ENCODE peak calls at places on chromosomes 16 and 17, in six cellular contexts. V is cardiac fibroblast, F is PC-3, R is AG04449, P is A673, W is skeletal muscle cell. D is an unnamed sample.

GRCh38 chr17:63966646-63967265 is 6.0 kb downstream of the SCN4A start:
- DNase-seq in R (no peak), V (no peak), W (no peak), F (no peak), P (no peak), D (no peak)

GRCh38 chr17:4772235-4772613 is 538 bp downstream of the TM4SF5 start:
- DNase-seq in F (no peak), R (no peak), W (no peak), P (no peak), V (no peak), D (no peak)

GRCh38 chr16:10579965-10580918 is at the start of gene EMP2:
- DNase-seq in V (peak), F (peak), P (peak), W (no peak), R (no peak), D (no peak)

GRCh38 chr17:81295678-81296381 is 723 bp upstream of the SLC38A10 start:
- DNase-seq in W (no peak), P (peak), R (no peak), F (peak), V (peak), D (no peak)

GRCh38 chr17:16480995-16481394 is 11.0 kb downstream of the LRRC75A start:
- DNase-seq in F (no peak), P (no peak), R (no peak), V (no peak), W (no peak), D (no peak)

GRCh38 chr17:30858556-30859250 is 26.9 kb downstream of the ATAD5 start:
- DNase-seq in W (no peak), V (peak), R (no peak), P (no peak), F (no peak), D (no peak)

GRCh38 chr16:4641306-4641687 is 16.7 kb downstream of the MGRN1 start:
- DNase-seq in R (no peak), P (no peak), W (no peak), V (no peak), F (no peak), D (no peak)

GRCh38 chr16:80552277-80552676 is 11.5 kb downstream of the DYNLRB2 start:
- DNase-seq in V (no peak), W (no peak), R (no peak), P (no peak), F (no peak), D (no peak)

GRCh38 chr16:14634389-14634725 is 1.6 kb downstream of the BFAR start:
- DNase-seq in W (no peak), R (no peak), V (no peak), F (no peak), P (no peak), D (no peak)

GRCh38 chr17:31085563-31085962 is 9.2 kb upstream of the NF1 start:
- DNase-seq in W (peak), V (peak), F (peak), R (no peak), P (no peak), D (no peak)

GRCh38 chr16:47834485-47835024 is 321.2 kb downstream of the ABCC12 start:
- DNase-seq in V (no peak), W (no peak), P (no peak), F (no peak), R (no peak), D (no peak)

GRCh38 chr17:66715745-66716156 is 119.2 kb upstream of the CACNG5 start:
- DNase-seq in W (no peak), P (peak), R (peak), F (peak), V (peak), D (peak)

GRCh38 chr17:18315498-18316360 is 636 bp downstream of the SMCR8 start:
- DNase-seq in P (no peak), V (no peak), W (no peak), F (no peak), R (no peak), D (no peak)

GRCh38 chr16:15701975-15702970 is 52.2 kb downstream of the NDE1 start:
- DNase-seq in F (no peak), P (no peak), R (no peak), V (peak), W (peak), D (no peak)

GRCh38 chr17:62064029-62064790 is 868 bp downstream of the MED13 start:
- DNase-seq in W (no peak), V (peak), F (peak), P (peak), R (no peak), D (no peak)

GRCh38 chr17:3691539-3692166 is 4.3 kb downstream of the P2RX5 start:
- DNase-seq in F (no peak), V (no peak), W (no peak), R (no peak), P (no peak), D (no peak)

GRCh38 chr16:72198021-72198420 is 26.1 kb upstream of the PMFBP1 start:
- DNase-seq in R (peak), F (no peak), V (peak), W (peak), P (peak), D (peak)

GRCh38 chr17:49992933-49993422 is 2.0 kb downstream of the DLX3 start:
- DNase-seq in V (no peak), R (no peak), P (no peak), W (no peak), F (no peak), D (no peak)

GRCh38 chr16:66970775-66971725 is 10.0 kb downstream of the CES3 start:
- DNase-seq in W (no peak), V (peak), P (no peak), F (peak), R (no peak), D (no peak)

GRCh38 chr16:81337097-81337496 is 22.3 kb downstream of the GAN start:
- DNase-seq in V (peak), R (no peak), W (no peak), P (no peak), F (peak), D (no peak)

GRCh38 chr16:82160226-82160625 is 9.8 kb downstream of the MPHOSPH6 start:
- DNase-seq in W (no peak), V (no peak), P (no peak), R (no peak), F (no peak), D (no peak)

GRCh38 chr17:63286254-63286653 is 159.9 kb downstream of the CYB561 start:
- DNase-seq in P (no peak), V (no peak), W (no peak), R (no peak), F (no peak), D (no peak)

GRCh38 chr17:65851965-65852736 is 290.7 kb upstream of the AXIN2 start:
- DNase-seq in P (no peak), F (no peak), R (no peak), W (no peak), V (no peak), D (no peak)

GRCh38 chr17:64533784-64534183 is 27.0 kb downstream of the CEP95 start:
- DNase-seq in F (no peak), V (no peak), W (no peak), P (no peak), R (no peak), D (no peak)

GRCh38 chr17:36188891-36189306 is 7.7 kb downstream of the CCL3L1 start:
- DNase-seq in F (no peak), R (no peak), P (no peak), W (no peak), V (no peak), D (no peak)

GRCh38 chr17:36183001-36183810 is 6.8 kb upstream of the TBC1D3B start:
- DNase-seq in V (peak), W (no peak), R (peak), P (peak), F (peak), D (peak)

GRCh38 chr17:36182176-36183000 is 6.0 kb upstream of the TBC1D3B start:
- DNase-seq in P (no peak), F (no peak), V (no peak), W (no peak), R (no peak), D (no peak)

GRCh38 chr17:36185416-36185815 is 9.0 kb upstream of the TBC1D3B start:
- DNase-seq in V (no peak), R (no peak), F (no peak), P (no peak), W (no peak), D (no peak)

GRCh38 chr17:36183811-36184765 is 7.7 kb upstream of the TBC1D3B start:
- DNase-seq in V (no peak), F (no peak), W (no peak), P (no peak), R (no peak), D (no peak)
- H3K4me3 ChIP-seq in V (peak), F (no peak), W (peak), P (peak), R (peak), D (peak)

GRCh38 chr17:9127340-9127739 is 106.0 kb downstream of the NTN1 start:
- DNase-seq in V (no peak), P (no peak), F (no peak), R (no peak), W (no peak), D (no peak)

GRCh38 chr17:9121186-9121820 is 100.0 kb downstream of the NTN1 start:
- DNase-seq in P (no peak), F (no peak), W (no peak), V (no peak), R (no peak), D (no peak)

GRCh38 chr17:9125722-9126121 is 104.4 kb downstream of the NTN1 start:
- DNase-seq in W (no peak), R (no peak), F (no peak), V (no peak), P (no peak), D (no peak)

GRCh38 chr17:9123594-9124553 is 102.6 kb downstream of the NTN1 start:
- DNase-seq in R (no peak), P (no peak), V (no peak), F (no peak), W (no peak), D (no peak)

GRCh38 chr17:9124554-9124935 is 103.2 kb downstream of the NTN1 start:
- DNase-seq in R (no peak), V (no peak), F (no peak), P (no peak), W (no peak), D (no peak)
- H3K4me3 ChIP-seq in R (no peak), V (no peak), F (no peak), P (no peak), W (no peak), D (no peak)

DNA sequence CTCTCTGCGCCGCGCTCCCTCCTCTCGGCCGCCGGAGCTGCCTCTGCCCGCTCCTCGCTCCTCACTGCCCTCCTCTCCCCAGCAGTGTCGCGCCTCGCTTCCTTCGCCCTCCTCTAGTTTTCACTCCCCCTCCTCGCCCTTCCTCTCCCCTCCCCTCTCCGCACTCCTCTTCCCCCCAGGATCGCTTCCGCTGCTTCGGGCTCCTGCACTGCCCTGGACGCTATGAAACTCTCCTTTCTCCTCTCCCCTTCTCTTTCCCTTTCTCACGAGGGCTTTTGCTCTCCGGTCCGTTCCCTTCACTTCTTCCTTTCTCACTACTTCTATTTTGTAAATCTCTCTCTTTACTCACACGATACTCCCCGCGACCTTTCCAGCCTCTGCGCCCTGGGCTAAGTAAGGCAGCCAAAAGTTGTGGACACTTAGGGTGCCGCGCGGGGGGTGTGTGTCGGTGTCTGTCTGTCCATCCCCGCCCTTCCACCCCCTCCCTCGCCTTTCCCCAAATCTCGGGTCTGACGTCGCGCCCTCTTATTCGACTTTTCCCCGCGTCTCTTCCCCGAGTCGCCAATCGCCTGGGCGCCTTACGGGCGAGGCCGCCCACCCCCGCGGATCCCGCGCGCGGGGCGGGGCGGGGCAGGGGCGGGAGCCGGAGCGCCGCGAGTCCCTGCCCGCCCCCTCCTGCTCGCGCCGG is at the start of gene IRX3:
- DNase-seq in F (peak), V (peak), P (peak), W (peak), R (peak), D (peak)
- H3K4me3 ChIP-seq in F (peak), V (peak), P (peak), W (peak), R (peak), D (peak)

DNA sequence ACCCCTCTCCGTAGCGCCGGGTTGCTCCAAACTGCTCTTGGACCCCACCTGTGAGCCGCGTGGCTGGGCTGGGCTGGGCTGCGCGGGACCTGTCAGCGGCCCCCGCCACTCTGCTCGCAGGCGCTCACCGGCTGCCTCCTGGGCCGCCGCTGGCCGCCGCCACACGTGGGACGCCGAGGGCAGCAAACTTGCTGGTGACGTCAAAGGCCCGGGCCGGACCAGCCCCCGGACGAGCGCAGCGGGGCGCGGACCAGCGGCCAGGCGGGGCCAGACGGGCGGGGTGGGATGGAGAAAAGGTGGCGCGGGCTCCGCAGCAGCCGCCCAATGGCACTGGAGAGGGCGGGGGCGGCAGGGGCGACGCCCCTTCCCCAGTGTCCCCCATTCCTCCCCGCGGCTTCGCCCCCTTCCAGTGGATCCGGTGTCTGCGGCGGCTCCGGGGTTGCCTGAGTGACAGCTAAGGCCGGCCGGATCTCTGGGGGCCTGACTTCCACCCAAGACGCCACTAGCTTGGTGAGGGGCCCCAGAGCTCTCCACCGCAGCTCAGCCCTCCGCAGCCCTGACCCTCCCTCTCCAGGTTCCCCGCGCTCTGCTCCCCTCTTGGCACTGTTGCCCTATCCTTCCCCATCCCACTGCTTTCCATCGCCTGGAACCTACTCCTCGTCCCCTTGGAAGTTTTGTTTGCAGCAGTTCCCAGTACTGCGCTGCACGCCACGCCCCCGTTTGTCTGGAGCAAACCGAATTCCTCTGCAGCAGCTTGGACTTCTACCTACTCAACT is at the start of gene HS3ST3A1:
- DNase-seq in W (peak), P (no peak), F (peak), V (peak), R (no peak), D (no peak)
- H3K4me3 ChIP-seq in W (peak), P (no peak), F (peak), V (peak), R (peak), D (peak)

GRCh38 chr17:60750645-60751044 is 73.0 kb downstream of the BCAS3 start:
- DNase-seq in W (no peak), P (no peak), V (no peak), R (no peak), F (no peak), D (no peak)
- H3K4me3 ChIP-seq in W (no peak), P (no peak), V (no peak), R (no peak), F (no peak), D (no peak)

GRCh38 chr17:2023692-2024571 is 1.2 kb downstream of the RTN4RL1 start:
- DNase-seq in R (no peak), F (peak), W (no peak), V (peak), P (peak), D (no peak)
- H3K4me3 ChIP-seq in R (peak), F (peak), W (peak), V (peak), P (peak), D (peak)

DNA sequence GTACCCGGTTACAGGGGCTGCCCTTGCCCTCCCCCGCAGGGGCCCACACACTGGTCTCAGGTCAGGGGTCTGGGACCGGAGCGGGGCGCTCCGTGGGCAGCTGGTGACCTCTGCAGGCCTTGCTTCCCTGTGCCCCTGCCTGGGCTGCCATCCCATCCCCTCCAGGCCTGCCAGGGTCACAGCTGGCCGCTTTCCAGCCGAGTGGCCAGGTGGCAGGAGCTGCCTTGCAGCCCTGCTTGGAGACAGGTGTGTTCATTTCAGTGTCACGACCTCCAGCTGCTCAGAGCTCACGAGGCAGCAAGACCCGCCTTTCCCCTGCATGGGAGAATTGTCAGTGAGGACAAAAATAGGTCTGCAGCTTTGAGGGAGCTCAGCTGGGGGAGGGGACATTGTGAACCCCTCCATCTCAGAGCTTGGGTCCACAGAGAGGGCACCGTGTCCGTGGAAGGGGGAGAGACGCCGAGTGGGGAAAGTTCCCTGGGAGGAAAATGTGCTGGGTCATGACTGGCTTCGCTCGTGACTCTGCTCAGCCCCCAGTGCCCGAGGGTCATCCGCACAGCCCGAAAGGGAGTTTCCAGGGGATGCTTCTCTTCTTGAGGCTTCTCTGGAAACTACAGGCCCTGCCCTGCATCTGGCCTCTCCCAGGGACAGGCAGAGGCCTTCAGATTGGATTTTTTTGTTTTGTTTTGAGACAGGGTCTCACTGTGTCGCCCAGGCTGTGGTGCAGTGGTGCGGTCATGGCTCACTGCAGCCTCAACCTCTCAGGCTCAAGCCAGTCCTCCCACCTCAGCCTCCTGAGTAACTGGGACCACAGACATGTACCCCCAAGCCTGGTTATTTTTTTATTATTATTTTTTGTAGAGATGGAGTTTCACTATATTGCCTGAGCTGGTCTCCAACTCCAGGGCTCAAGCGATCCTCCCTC is 10.0 kb upstream of the GSE1 start:
- DNase-seq in F (no peak), P (no peak), R (no peak), V (no peak), W (no peak), D (no peak)
- H3K4me3 ChIP-seq in F (no peak), P (no peak), R (no peak), V (no peak), W (no peak), D (no peak)